ENCODE peak calls at places on chromosomes 12 and 14, in four cellular contexts. Q is NCI-H460, M is heart right ventricle, O is kidney tubule cell. T is an unnamed sample.
A peak's percentile ranks its signal among the peaks of the same experiment; 100 is the strongest.

GRCh38 chr12:13101854-13102375 is 1.6 kb downstream of the GSG1 start:
- DNase-seq in O (peak; percentile 72), M (no peak), Q (peak; percentile 38), T (no peak)

GRCh38 chr14:77186911-77187648 is 5.5 kb downstream of the TMEM63C start:
- DNase-seq in O (peak; percentile 92), M (no peak), Q (no peak), T (no peak)

GRCh38 chr12:51873251-51873994 is 14.5 kb upstream of the ANKRD33 start:
- DNase-seq in O (no peak), Q (no peak), M (no peak), T (no peak)

GRCh38 chr14:81990312-81990761 is 456.7 kb upstream of the SEL1L start:
- DNase-seq in M (peak; percentile 20), O (peak; percentile 55), Q (peak; percentile 51), T (peak; percentile 7)

GRCh38 chr12:26833692-26834168 is 736 bp upstream of the ITPR2 start:
- DNase-seq in Q (no peak), M (no peak), O (peak; percentile 60), T (no peak)

GRCh38 chr12:2343672-2344071 is 290.9 kb downstream of the CACNA1C start:
- DNase-seq in M (no peak), Q (no peak), O (no peak), T (no peak)

GRCh38 chr12:48969160-48969771 is 2.3 kb downstream of the WNT10B start:
- DNase-seq in M (no peak), O (no peak), Q (no peak), T (no peak)

GRCh38 chr12:76623929-76624328 is 64.4 kb upstream of the OSBPL8 start:
- DNase-seq in M (no peak), O (peak; percentile 93), Q (no peak), T (no peak)

GRCh38 chr14:73800970-73801515 is 50.6 kb upstream of the PTGR2 start:
- DNase-seq in O (no peak), M (no peak), Q (no peak), T (no peak)

GRCh38 chr12:87596134-87596533 is 433.1 kb downstream of the C12orf50 start:
- DNase-seq in O (no peak), Q (no peak), M (no peak), T (no peak)

GRCh38 chr14:58864751-58865519 is 227.2 kb downstream of the DACT1 start:
- DNase-seq in O (peak; percentile 90), M (peak; percentile 20), Q (no peak), T (no peak)

GRCh38 chr12:49301759-49302158 is 6.8 kb downstream of the PRPH start:
- DNase-seq in Q (no peak), M (no peak), O (no peak), T (no peak)

GRCh38 chr14:100629696-100630095 is 42.5 kb upstream of the BEGAIN start:
- DNase-seq in O (no peak), Q (no peak), M (no peak), T (no peak)

T was measured in GM12864.